ENCODE peak calls at places on chromosomes 12 and 14, in four cellular contexts. V is HFF-Myc; B is CD8-positive, alpha-beta T cell; S is AG04449. E is an unnamed sample.

GRCh38 chr14:85252011-85252410 is 277.9 kb upstream of the FLRT2 start:
- DNase-seq in V (peak), B (no peak), S (no peak), E (no peak)

GRCh38 chr14:91919814-91920213 is 27.7 kb downstream of the FBLN5 start:
- DNase-seq in V (no peak), B (no peak), S (peak), E (no peak)

GRCh38 chr12:69570545-69571399 is 14.5 kb upstream of the CCT2 start:
- DNase-seq in V (no peak), B (no peak), S (no peak), E (no peak)

GRCh38 chr12:24788886-24789285 is 160.0 kb downstream of the BCAT1 start:
- DNase-seq in V (no peak), B (no peak), S (no peak), E (no peak)

GRCh38 chr12:57983150-57983857 is 41.9 kb downstream of the ATP23 start:
- DNase-seq in V (peak), B (no peak), S (peak), E (no peak)

GRCh38 chr12:54159140-54159539 is 29.6 kb downstream of the SMUG1 start:
- DNase-seq in V (no peak), B (no peak), S (no peak), E (no peak)

GRCh38 chr12:39464976-39465375 is 22.1 kb upstream of the KIF21A start:
- DNase-seq in V (no peak), B (no peak), S (no peak), E (no peak)

GRCh38 chr12:31323466-31324115 is 2.4 kb downstream of the SINHCAF start:
- DNase-seq in V (no peak), B (no peak), S (no peak), E (no peak)

GRCh38 chr12:102478416-102479098 is 1.8 kb downstream of the IGF1 start:
- DNase-seq in V (no peak), B (peak), S (no peak), E (no peak)

GRCh38 chr12:115833704-115834103 is 443.8 kb downstream of the MED13L start:
- DNase-seq in V (no peak), B (no peak), S (no peak), E (no peak)

GRCh38 chr12:71945883-71946282 is 7.2 kb downstream of the TPH2 start:
- DNase-seq in V (no peak), B (no peak), S (no peak), E (no peak)

GRCh38 chr12:100267603-100268281 is 765 bp downstream of the SCYL2 start:
- DNase-seq in V (no peak), B (no peak), S (no peak), E (peak)

GRCh38 chr12:6074979-6075585 is 49.4 kb downstream of the VWF start:
- DNase-seq in V (no peak), B (peak), S (no peak), E (peak)

GRCh38 chr12:8823565-8824300 is 1.3 kb downstream of the A2ML1 start:
- DNase-seq in V (no peak), B (no peak), S (no peak), E (no peak)

GRCh38 chr12:66900616-66901015 is 221.7 kb upstream of the GRIP1 start:
- DNase-seq in V (no peak), B (no peak), S (no peak), E (no peak)

GRCh38 chr12:82436354-82436753 is 78.0 kb downstream of the METTL25 start:
- DNase-seq in V (no peak), B (no peak), S (no peak), E (no peak)

GRCh38 chr14:58912799-58913432 is 275.2 kb downstream of the DACT1 start:
- DNase-seq in V (no peak), B (no peak), S (no peak), E (no peak)

GRCh38 chr12:11716794-11717532 is 67.5 kb downstream of the ETV6 start:
- DNase-seq in V (no peak), B (no peak), S (no peak), E (no peak)

GRCh38 chr12:22037952-22038351 is 8.1 kb upstream of the CMAS start:
- DNase-seq in V (no peak), B (no peak), S (no peak), E (no peak)

GRCh38 chr14:20314026-20314425 is 8.3 kb upstream of the TTC5 start:
- DNase-seq in V (no peak), B (no peak), S (no peak), E (no peak)

GRCh38 chr12:64160718-64161060 is 61.4 kb downstream of the KICS2 start:
- DNase-seq in V (no peak), B (no peak), S (no peak), E (no peak)

GRCh38 chr12:58169826-58170225 is 228.5 kb downstream of the ATP23 start:
- DNase-seq in V (no peak), B (no peak), S (no peak), E (no peak)

GRCh38 chr14:50362791-50363733 is 33.6 kb downstream of the CDKL1 start:
- DNase-seq in V (no peak), B (peak), S (no peak), E (no peak)

DNA sequence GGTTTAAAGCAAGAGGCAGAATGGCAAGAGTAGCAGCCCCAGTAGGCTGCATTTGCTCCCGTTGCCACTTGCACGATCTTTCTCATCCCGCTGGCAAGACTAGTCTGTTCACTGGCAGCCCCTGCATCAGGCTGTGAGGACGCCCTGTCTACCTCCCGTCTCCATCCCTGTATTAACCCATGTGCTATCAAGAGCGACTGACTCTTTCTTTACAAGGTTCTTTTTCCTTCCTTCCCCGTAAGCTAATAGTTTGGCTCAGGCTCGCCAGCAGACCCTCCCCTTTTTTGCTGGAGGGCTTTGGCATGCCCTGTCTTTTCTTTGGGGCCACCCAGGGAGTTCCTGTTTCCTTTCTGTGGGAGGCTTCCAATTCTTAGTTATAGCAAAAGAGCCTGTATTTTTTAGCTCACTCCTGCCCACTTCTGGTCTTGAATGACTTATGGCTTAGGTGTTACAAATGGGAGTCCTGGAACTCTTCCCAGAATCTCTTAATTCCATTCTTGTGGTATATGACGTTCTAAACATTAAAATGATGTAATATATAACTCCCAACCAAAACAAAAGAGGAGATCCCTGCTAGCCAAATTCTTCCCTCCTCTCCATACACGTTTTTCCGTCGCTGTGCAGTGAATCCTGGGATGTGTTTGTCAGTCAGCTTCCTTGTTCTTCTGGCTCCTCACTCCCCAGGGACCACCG is 149.0 kb downstream of the PRKCH start:
- DNase-seq in V (peak), B (peak), S (peak), E (no peak)
- TF ChIP-seq CTCF in V (peak), B (no peak), S (peak), E (no peak)

GRCh38 chr12:47942327-47943230 is 20.8 kb upstream of the TMEM106C start:
- DNase-seq in V (no peak), B (peak), S (no peak), E (no peak)
- TF ChIP-seq CTCF in V (no peak), B (peak), S (peak), E (peak)

DNA sequence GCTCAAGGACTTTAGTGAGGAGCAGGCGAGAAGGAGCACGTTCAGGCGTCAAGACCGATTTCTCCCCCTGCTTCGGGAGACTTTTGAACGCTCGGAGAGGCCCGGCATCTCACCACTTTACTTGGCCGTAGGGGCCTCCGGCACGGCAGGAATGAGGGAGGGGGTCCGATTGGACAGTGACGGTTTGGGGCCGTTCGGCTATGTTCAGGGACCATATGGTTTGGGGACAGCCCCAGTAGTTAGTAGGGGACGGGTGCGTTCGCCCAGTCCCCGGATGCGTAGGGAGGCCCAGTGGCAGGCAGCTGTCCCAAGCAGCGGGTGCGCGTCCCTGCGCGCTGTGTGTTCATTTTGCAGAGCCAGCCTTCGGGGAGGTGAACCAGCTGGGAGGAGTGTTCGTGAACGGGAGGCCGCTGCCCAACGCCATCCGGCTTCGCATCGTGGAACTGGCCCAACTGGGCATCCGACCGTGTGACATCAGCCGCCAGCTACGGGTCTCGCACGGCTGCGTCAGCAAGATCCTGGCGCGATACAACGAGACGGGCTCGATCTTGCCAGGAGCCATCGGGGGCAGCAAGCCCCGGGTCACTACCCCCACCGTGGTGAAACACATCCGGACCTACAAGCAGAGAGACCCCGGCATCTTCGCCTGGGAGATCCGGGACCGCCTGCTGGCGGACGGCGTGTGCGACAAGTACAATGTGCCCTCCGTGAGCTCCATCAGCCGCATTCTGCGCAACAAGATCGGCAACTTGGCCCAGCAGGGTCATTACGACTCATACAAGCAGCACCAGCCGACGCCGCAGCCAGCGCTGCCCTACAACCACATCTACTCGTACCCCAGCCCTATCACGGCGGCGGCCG is 1.1 kb downstream of the PAX9 start:
- DNase-seq in V (no peak), B (no peak), S (no peak), E (no peak)
- TF ChIP-seq CTCF in V (no peak), B (no peak), S (no peak), E (no peak)

DNA sequence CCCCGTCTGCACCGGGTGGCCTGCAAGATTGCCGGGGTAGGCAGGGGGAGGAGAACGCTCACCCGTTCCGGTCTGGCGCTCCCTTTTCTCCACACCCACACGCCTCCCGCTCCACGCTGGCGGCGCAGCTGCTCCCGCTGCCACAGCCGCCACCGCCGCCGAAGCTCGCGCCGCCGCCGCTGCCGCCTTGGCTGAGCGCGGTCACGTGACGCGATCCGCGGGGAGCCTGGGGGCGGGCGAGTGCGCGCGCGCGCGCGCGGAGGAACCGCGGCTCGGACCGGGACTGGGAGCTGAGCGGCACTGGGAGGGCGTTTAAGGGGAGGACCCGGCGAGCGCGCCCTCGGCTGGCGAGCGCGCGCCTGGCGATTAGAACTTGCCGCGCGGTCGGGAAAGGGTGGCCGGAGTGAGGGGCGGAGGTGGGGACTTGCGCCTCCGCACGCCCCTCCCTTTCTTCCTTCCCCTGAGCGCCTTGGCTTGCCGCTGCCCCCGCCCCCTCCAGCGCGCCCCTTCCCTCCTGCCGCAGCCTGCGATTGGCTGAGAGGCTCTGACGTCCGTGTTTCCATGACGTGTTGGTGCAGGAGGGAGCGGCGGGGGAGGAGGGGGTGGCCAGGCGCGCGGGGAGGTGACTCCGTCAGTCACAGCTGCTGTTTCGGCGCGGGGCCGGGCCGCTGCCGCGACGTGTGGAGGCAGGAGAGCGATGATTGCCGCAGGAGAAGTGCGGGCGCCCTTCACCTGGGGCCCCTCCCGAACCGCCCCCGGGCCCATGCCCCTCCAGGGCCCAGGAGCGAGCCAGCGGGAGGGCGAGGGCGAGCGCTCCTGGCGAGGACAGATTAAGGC is 737 bp upstream of the ATP2B1 start:
- DNase-seq in V (peak), B (peak), S (peak), E (peak)
- TF ChIP-seq CTCF in V (no peak), B (no peak), S (peak), E (no peak)

GRCh38 chr12:131142891-131143637 is 189.4 kb downstream of the ADGRD1 start:
- DNase-seq in V (no peak), B (no peak), S (no peak), E (no peak)
- TF ChIP-seq CTCF in V (no peak), B (no peak), S (no peak), E (no peak)

DNA sequence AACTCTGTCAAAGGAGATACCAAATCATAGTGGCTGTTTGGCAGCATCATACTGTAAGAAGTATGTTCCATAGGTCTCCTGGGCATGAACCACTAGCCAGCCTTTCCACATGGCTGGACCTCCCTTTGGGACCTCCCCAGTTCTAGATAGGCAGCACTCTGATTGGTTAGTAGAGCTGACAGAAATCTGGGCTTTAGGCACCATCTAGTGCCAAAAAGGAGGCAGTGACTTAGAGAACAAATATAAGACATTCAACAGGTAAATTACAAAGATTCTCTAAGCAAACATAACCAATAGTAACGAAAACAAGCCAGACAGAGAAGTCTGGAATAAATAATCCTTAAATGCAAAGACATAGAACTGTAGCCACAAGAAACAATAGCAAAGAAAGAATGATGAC is 148.0 kb upstream of the PDE3A start:
- DNase-seq in V (peak), B (no peak), S (no peak), E (no peak)
- TF ChIP-seq CTCF in V (no peak), B (no peak), S (peak), E (peak)

DNA sequence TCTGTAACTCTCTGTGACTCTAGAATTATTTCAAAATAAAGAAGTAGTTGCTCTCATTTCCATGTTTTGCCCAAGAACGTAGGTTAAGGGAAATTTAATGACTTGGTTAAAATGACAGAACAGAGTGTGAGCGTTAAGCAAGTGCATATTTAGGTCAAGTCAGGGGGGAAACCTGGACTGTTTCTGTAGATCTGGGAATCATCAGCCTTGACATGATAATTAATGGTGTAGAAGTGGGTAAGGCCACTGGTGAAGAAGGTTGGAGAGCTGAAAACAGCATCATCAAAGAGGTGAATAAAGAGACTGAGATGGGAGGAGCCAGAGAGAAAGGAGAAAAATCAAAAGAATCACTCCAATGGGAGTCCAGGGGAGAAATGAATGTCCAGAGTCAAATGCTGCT is 49.4 kb upstream of the STK38L start:
- DNase-seq in V (no peak), B (no peak), S (no peak), E (no peak)
- TF ChIP-seq CTCF in V (no peak), B (no peak), S (no peak), E (no peak)

GRCh38 chr12:124398578-124399227 is 103.8 kb downstream of the RFLNA start:
- DNase-seq in V (no peak), B (no peak), S (no peak), E (no peak)
- TF ChIP-seq CTCF in V (no peak), B (no peak), S (no peak), E (no peak)